ENCODE peak calls at places on chromosome 18, in nine cellular contexts. A, X, M, B, C, L, S, N and V are unnamed samples.
A peak's percentile ranks its signal among the peaks of the same experiment; 100 is the strongest.

GRCh38 chr18:52992041-52992440 is 652.0 kb downstream of the DCC start:
- DNase-seq in N (no peak), B (no peak), A (no peak), C (peak; percentile 36), L (peak; percentile 71), X (peak; percentile 53), S (no peak), M (no peak), V (no peak)

GRCh38 chr18:73805991-73806390 is 341.6 kb downstream of the FBXO15 start:
- DNase-seq in M (no peak), A (no peak), S (no peak), X (no peak), C (no peak), L (no peak), N (no peak), B (no peak), V (no peak)

GRCh38 chr18:58310517-58310916 is 266.5 kb downstream of the NEDD4L start:
- DNase-seq in B (no peak), S (peak; percentile 50), X (peak; percentile 29), L (no peak), N (no peak), M (peak; percentile 22), C (peak; percentile 23), A (peak; percentile 72), V (no peak)

GRCh38 chr18:42798606-42799005 is 316.9 kb downstream of the RIT2 start:
- DNase-seq in C (no peak), X (no peak), M (no peak), S (no peak), B (no peak), N (no peak), L (no peak), A (no peak), V (no peak)

GRCh38 chr18:9870431-9871023 is 15.2 kb upstream of the TXNDC2 start:
- DNase-seq in S (no peak), M (no peak), X (no peak), B (no peak), A (no peak), L (no peak), N (no peak), C (no peak), V (no peak)

GRCh38 chr18:54712315-54712714 is 116.0 kb upstream of the RAB27B start:
- DNase-seq in A (no peak), N (no peak), X (no peak), C (no peak), B (no peak), L (no peak), S (no peak), M (no peak), V (no peak)

GRCh38 chr18:51192026-51192425 is 5.5 kb downstream of the MEX3C start:
- DNase-seq in S (no peak), C (no peak), M (no peak), B (no peak), A (no peak), N (no peak), X (no peak), L (no peak), V (no peak)

GRCh38 chr18:21997207-21998143 is 171.9 kb upstream of the GATA6 start:
- DNase-seq in A (peak; percentile 34), B (no peak), N (no peak), C (peak; percentile 20), M (no peak), X (peak; percentile 77), S (no peak), L (peak; percentile 21), V (no peak)

GRCh38 chr18:64202836-64203235 is 53.9 kb upstream of the LINC00305 start:
- DNase-seq in C (no peak), S (no peak), B (no peak), M (no peak), A (no peak), L (no peak), N (no peak), X (no peak), V (no peak)

GRCh38 chr18:67864677-67865340 is 348.3 kb upstream of the DSEL start:
- DNase-seq in S (no peak), N (no peak), X (no peak), A (no peak), L (no peak), C (no peak), M (no peak), B (no peak), V (no peak)